ENCODE peak calls at places on chromosomes 4 and X, in nine cellular contexts. P is trophoblast cell, X is RPMI8226, L is amniotic epithelial cell, G is bronchial epithelial cell, E is ELF-1, T is cardiac fibroblast, S is lower leg skin, C is Caki2. O is an unnamed sample.

GRCh38 chr4:17447056-17447455 is 64.8 kb downstream of the QDPR start:
- DNase-seq in P (peak), X (no peak), L (peak), G (no peak), E (no peak), T (peak), S (no peak), C (no peak), O (no peak)

GRCh38 chr4:26491449-26492170 is 1.3 kb upstream of the CCKAR start:
- DNase-seq in P (no peak), X (no peak), L (no peak), G (no peak), E (no peak), T (no peak), S (no peak), C (no peak), O (no peak)

GRCh38 chrX:23598561-23598960 is 68.7 kb upstream of the PRDX4 start:
- DNase-seq in P (no peak), X (no peak), L (peak), G (no peak), E (no peak), T (no peak), S (no peak), C (no peak), O (no peak)

GRCh38 chrX:49878834-49879655 is at the start of gene USP27X:
- DNase-seq in P (peak), X (peak), L (peak), G (peak), E (peak), T (peak), S (peak), C (peak), O (peak)

GRCh38 chr4:152038238-152038637 is 277.4 kb upstream of the GATB start:
- DNase-seq in P (peak), X (no peak), L (peak), G (peak), E (no peak), T (peak), S (no peak), C (no peak), O (no peak)

GRCh38 chr4:90960433-90960832 is 833.2 kb downstream of the CCSER1 start:
- DNase-seq in P (no peak), X (no peak), L (no peak), G (no peak), E (no peak), T (no peak), S (no peak), C (no peak), O (no peak)

GRCh38 chr4:150436598-150437370 is 145.2 kb upstream of the MAB21L2 start:
- DNase-seq in P (no peak), X (no peak), L (no peak), G (no peak), E (no peak), T (no peak), S (no peak), C (no peak), O (no peak)

GRCh38 chr4:104472766-104473165 is 21.9 kb downstream of the CXXC4 start:
- DNase-seq in P (no peak), X (no peak), L (no peak), G (no peak), E (no peak), T (no peak), S (no peak), C (no peak), O (no peak)

GRCh38 chr4:140237616-140238352 is 83.8 kb upstream of the MAML3 start:
- DNase-seq in P (peak), X (peak), L (peak), G (no peak), E (peak), T (peak), S (peak), C (no peak), O (peak)

GRCh38 chr4:110663738-110664444 is 41.0 kb upstream of the PITX2 start:
- DNase-seq in P (no peak), X (no peak), L (peak), G (peak), E (no peak), T (peak), S (no peak), C (no peak), O (no peak)

GRCh38 chr4:173269280-173269679 is 64.9 kb downstream of the HMGB2 start:
- DNase-seq in P (no peak), X (no peak), L (no peak), G (no peak), E (no peak), T (no peak), S (no peak), C (no peak), O (no peak)

GRCh38 chrX:106707771-106708454 is 18.6 kb upstream of the RNF128 start:
- DNase-seq in P (no peak), X (no peak), L (peak), G (peak), E (no peak), T (peak), S (no peak), C (peak), O (no peak)

GRCh38 chrX:119763836-119764387 is 5.5 kb downstream of the SOWAHD start:
- DNase-seq in P (no peak), X (no peak), L (no peak), G (no peak), E (no peak), T (no peak), S (no peak), C (no peak), O (no peak)

GRCh38 chrX:80282535-80282934 is 137.7 kb upstream of the TENT5D start:
- DNase-seq in P (peak), X (no peak), L (no peak), G (no peak), E (no peak), T (no peak), S (no peak), C (no peak), O (no peak)